ENCODE peak calls at places on chromosomes 6 and 20, in eight cellular contexts. G is C1 segment of cervical spinal cord; V is fibroblast of the aortic adventitia; X is COR-L47; E is vagina; K is Daoy; P is cardiac fibroblast; R is stimulated activated CD4-positive, alpha-beta T cell treated with anti-CD3 and anti-CD28 coated beads, Interleukin-12 subunit alpha, Interleukin-12 subunit beta, amount 100 ng/mL, for 48 hours. L is an unnamed sample.
A peak's percentile ranks its signal among the peaks of the same experiment; 100 is the strongest.

GRCh38 chr6:22583230-22583629 is 13.9 kb downstream of the HDGFL1 start:
- DNase-seq in G (no peak), V (no peak), X (no peak), E (no peak), K (no peak), P (no peak), R (no peak), L (no peak)

GRCh38 chr20:62900692-62901584 is 25.4 kb downstream of the DIDO1 start:
- DNase-seq in G (no peak), V (no peak), X (no peak), E (no peak), K (no peak), P (no peak), R (no peak), L (no peak)

GRCh38 chr20:35329435-35330139 is 37.4 kb upstream of the FAM83C start:
- DNase-seq in G (no peak), V (no peak), X (no peak), E (no peak), K (peak; percentile 73), P (peak; percentile 60), R (peak; percentile 70), L (peak; percentile 44)

GRCh38 chr6:158244373-158244772 is 67.9 kb upstream of the TULP4 start:
- DNase-seq in G (no peak), V (no peak), X (no peak), E (no peak), K (no peak), P (no peak), R (no peak), L (no peak)

GRCh38 chr20:49339123-49339522 is 61.3 kb upstream of the ZNFX1 start:
- DNase-seq in G (no peak), V (no peak), X (no peak), E (no peak), K (no peak), P (no peak), R (no peak), L (no peak)

GRCh38 chr20:19922716-19923115 is 94.4 kb upstream of the NAA20 start:
- DNase-seq in G (no peak), V (no peak), X (no peak), E (no peak), K (no peak), P (no peak), R (no peak), L (no peak)

GRCh38 chr20:57464642-57465211 is 60.2 kb downstream of the CTCFL start:
- DNase-seq in G (no peak), V (peak; percentile 16), X (no peak), E (no peak), K (peak; percentile 18), P (peak; percentile 36), R (no peak), L (peak; percentile 68)

GRCh38 chr20:49497217-49497560 is 14.7 kb upstream of the KCNB1 start:
- DNase-seq in G (no peak), V (no peak), X (no peak), E (no peak), K (no peak), P (no peak), R (no peak), L (no peak)

GRCh38 chr6:73079978-73080377 is 145.3 kb downstream of the KHDC1L start:
- DNase-seq in G (no peak), V (no peak), X (no peak), E (no peak), K (no peak), P (peak; percentile 35), R (no peak), L (no peak)

L was measured in H4.